ENCODE peak calls at places on chromosomes 6 and 20, in ten cellular contexts. D is fibroblast of lung; Z is astrocyte; P is pancreas; E is cardiac muscle cell; N is CD4-positive, alpha-beta memory T cell; A is HAP-1; S is body of pancreas; Y is SJSA1; C is CD8-positive, alpha-beta T cell. M is an unnamed sample. For H3K4me1 and H3K9me3, the result is how much of the 10 kb centered on the place peaks cover.

GRCh38 chr20:17570347-17571152 is 675 bp downstream of the DSTN start:
- DNase-seq in C (no peak), Y (peak), A (peak), Z (no peak), E (peak), D (peak), P (peak), S (peak), N (no peak), M (peak)

GRCh38 chr6:157033428-157034140 is 256.4 kb downstream of the ARID1B start:
- DNase-seq in Z (no peak), E (no peak), S (no peak), P (no peak), Y (peak), D (no peak), A (no peak), N (peak), C (no peak), M (no peak)

GRCh38 chr6:133991096-133991593 is 38.1 kb downstream of the TBPL1 start:
- DNase-seq in A (no peak), N (no peak), Z (peak), Y (peak), C (no peak), S (no peak), P (no peak), D (peak), E (no peak), M (no peak)

GRCh38 chr20:41309817-41310216 is 7.7 kb downstream of the ZHX3 start:
- DNase-seq in P (no peak), S (no peak), Z (peak), A (no peak), D (peak), C (no peak), N (no peak), E (no peak), Y (no peak), M (no peak)

GRCh38 chr6:24520929-24521546 is 26.3 kb downstream of the ALDH5A1 start:
- DNase-seq in S (peak), E (peak), C (no peak), Z (no peak), A (peak), D (no peak), N (peak), P (peak), Y (peak), M (peak)

GRCh38 chr6:82080767-82081166 is 166.8 kb downstream of the IBTK start:
- DNase-seq in Y (no peak), D (peak), E (no peak), A (no peak), P (no peak), C (no peak), Z (peak), N (no peak), S (no peak), M (no peak)

GRCh38 chr6:16681260-16681873 is 79.9 kb downstream of the ATXN1 start:
- DNase-seq in Y (peak), P (no peak), D (peak), N (no peak), Z (peak), S (no peak), E (peak), C (no peak), A (no peak), M (peak)

GRCh38 chr6:2249126-2249525 is 3.7 kb upstream of the GMDS start:
- DNase-seq in Z (no peak), P (no peak), C (no peak), E (no peak), S (no peak), A (no peak), Y (no peak), D (no peak), N (no peak), M (no peak)

GRCh38 chr20:24698706-24699206 is 229.3 kb downstream of the SYNDIG1 start:
- DNase-seq in Z (no peak), S (no peak), E (no peak), A (no peak), D (no peak), P (no peak), Y (no peak), C (no peak), N (no peak), M (no peak)

GRCh38 chr6:137874204-137875001 is 7.3 kb downstream of the TNFAIP3 start:
- DNase-seq in Y (no peak), C (no peak), N (peak), D (no peak), Z (no peak), E (no peak), A (no peak), P (no peak), S (no peak), M (no peak)

GRCh38 chr6:111750147-111750546 is 123.1 kb downstream of the FYN start:
- DNase-seq in N (no peak), P (no peak), A (no peak), S (no peak), Z (no peak), C (no peak), Y (no peak), D (no peak), E (no peak), M (no peak)

GRCh38 chr6:163548624-163549023 is 134.1 kb downstream of the QKI start:
- DNase-seq in D (no peak), C (no peak), N (no peak), Y (no peak), Z (no peak), A (no peak), P (no peak), S (no peak), E (no peak), M (no peak)

GRCh38 chr6:3208096-3208774 is 19.2 kb downstream of the TUBB2B start:
- DNase-seq in N (no peak), A (no peak), S (no peak), Y (no peak), C (no peak), E (no peak), D (peak), Z (peak), P (no peak), M (no peak)

GRCh38 chr20:62678553-62678952 is 30.1 kb upstream of the NTSR1 start:
- DNase-seq in C (no peak), E (no peak), P (no peak), Z (no peak), D (no peak), A (no peak), N (no peak), S (no peak), Y (no peak), M (no peak)

GRCh38 chr6:42221546-42221945 is 3.9 kb upstream of the MRPS10 start:
- DNase-seq in A (no peak), N (no peak), S (no peak), Y (no peak), Z (no peak), E (no peak), C (no peak), P (no peak), D (no peak), M (no peak)

GRCh38 chr6:135909737-135910387 is 58.4 kb downstream of the PDE7B start:
- DNase-seq in C (peak), D (peak), E (peak), N (peak), P (peak), S (peak), A (peak), Z (no peak), Y (no peak), M (no peak)

GRCh38 chr20:8589956-8590355 is 457.9 kb downstream of the PLCB1 start:
- DNase-seq in A (no peak), E (no peak), P (no peak), Z (peak), S (no peak), Y (peak), D (peak), N (no peak), C (no peak), M (no peak)

GRCh38 chr6:35359744-35360348 is 17.5 kb downstream of the PPARD start:
- DNase-seq in S (peak), N (no peak), C (no peak), Y (no peak), Z (peak), E (peak), A (no peak), P (peak), D (peak), M (peak)

GRCh38 chr6:35362200-35362599 is 19.8 kb downstream of the PPARD start:
- DNase-seq in A (no peak), D (no peak), Y (no peak), P (no peak), N (no peak), Z (no peak), S (no peak), E (no peak), C (no peak), M (no peak)

GRCh38 chr6:35363293-35363750 is 21.0 kb downstream of the PPARD start:
- DNase-seq in N (no peak), Z (peak), D (peak), E (peak), A (no peak), P (no peak), S (no peak), Y (no peak), C (no peak), M (no peak)

GRCh38 chr6:35359346-35359743 is 17.0 kb downstream of the PPARD start:
- DNase-seq in Z (no peak), P (no peak), Y (no peak), N (no peak), A (no peak), D (no peak), E (no peak), S (no peak), C (no peak), M (no peak)

DNA sequence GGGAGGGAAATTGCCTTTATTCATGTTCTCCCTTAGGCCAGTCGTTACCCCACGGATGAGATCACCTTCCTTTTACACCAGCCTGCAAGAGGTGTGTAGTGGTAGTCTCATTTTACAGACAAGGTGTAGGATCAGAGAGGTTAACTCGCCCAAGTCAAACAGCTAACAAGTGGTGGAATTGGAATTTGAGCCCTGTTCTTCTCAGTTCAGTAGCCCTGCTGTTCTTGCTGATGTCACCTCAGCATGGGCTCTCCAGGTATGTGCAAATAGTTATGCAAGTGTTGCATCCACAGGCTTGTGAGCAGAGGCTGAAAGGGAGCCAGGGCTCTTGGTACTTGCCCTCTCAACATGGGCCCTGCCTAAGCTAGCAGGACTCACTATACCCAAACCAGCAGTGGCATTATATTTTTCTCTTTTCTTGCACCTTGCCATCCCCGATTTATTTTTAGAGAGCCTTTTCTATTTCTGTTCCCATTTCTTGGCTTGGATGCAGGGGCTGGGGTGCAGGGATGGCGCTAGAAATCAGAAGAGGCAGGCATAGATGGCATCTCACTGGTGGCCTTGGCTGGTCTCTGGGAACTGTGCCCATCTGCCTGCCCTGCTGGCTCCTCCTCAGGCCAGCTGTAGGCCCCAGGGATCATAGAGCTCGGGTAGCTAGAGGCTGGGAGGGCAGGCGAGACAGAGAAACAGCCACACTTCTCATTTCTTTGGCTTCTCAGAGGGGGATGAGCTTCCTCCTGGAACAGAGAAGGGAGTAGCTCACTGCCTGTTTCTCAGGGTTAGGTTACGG is 18.2 kb downstream of the PPARD start:
- DNase-seq in D (peak), Z (peak), C (no peak), S (peak), E (no peak), P (peak), Y (no peak), N (no peak), A (no peak), M (peak)
- H3K4me1 ChIP-seq in D (under half), Z (under half), C (under half), S (under half), E (under half), P (under half), Y (under half), N (under half), A (under half), M (half or more)

GRCh38 chr6:159594106-159594749 is 98.8 kb downstream of the SOD2 start:
- DNase-seq in S (no peak), D (peak), A (no peak), Y (peak), N (no peak), P (no peak), C (no peak), Z (peak), E (no peak), M (no peak)
- H3K9me3 ChIP-seq in S (under half), D (under half), A (under half), Y (under half), N (under half), P (under half), C (under half), Z (under half), E (under half), M (under half)

GRCh38 chr20:47509104-47509661 is 7.5 kb downstream of the NCOA3 start:
- DNase-seq in P (no peak), S (no peak), D (no peak), A (no peak), Y (no peak), C (no peak), Z (no peak), E (no peak), N (no peak), M (no peak)
- H3K4me1 ChIP-seq in P (under half), S (under half), D (under half), A (under half), Y (under half), C (under half), Z (under half), E (under half), N (half or more), M (half or more)

DNA sequence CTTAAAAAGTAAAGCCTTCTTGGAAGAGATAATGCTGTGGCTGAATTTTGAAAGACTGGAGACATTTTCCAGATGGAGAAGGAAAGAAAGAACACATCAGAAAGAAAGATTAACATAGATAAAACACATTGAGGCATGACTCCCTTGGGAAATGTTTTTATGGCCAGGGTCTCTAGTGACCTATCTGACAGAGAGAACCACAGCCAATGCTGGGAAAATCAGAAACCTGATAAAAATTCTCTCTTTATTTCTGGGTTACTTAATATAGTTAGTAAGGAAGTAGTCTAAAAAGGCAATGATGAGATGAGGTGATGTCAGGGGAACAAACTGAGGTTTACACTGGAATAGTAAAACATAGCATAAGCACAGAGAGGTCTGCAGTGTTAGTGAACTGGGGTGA is 31.1 kb downstream of the ELOVL2 start:
- DNase-seq in D (no peak), Y (no peak), S (no peak), C (no peak), P (no peak), E (no peak), N (no peak), Z (no peak), A (no peak), M (no peak)
- H3K9me3 ChIP-seq in D (under half), Y (under half), S (under half), C (under half), P (under half), E (under half), N (under half), Z (under half), A (under half), M (under half)

GRCh38 chr6:128314190-128314589 is 206.2 kb downstream of the PTPRK start:
- DNase-seq in Z (no peak), N (no peak), P (no peak), C (no peak), S (no peak), Y (no peak), E (no peak), D (no peak), A (no peak), M (no peak)
- H3K4me1 ChIP-seq in Z (under half), N (under half), P (under half), C (under half), S (under half), Y (under half), E (half or more), D (under half), A (under half), M (half or more)

DNA sequence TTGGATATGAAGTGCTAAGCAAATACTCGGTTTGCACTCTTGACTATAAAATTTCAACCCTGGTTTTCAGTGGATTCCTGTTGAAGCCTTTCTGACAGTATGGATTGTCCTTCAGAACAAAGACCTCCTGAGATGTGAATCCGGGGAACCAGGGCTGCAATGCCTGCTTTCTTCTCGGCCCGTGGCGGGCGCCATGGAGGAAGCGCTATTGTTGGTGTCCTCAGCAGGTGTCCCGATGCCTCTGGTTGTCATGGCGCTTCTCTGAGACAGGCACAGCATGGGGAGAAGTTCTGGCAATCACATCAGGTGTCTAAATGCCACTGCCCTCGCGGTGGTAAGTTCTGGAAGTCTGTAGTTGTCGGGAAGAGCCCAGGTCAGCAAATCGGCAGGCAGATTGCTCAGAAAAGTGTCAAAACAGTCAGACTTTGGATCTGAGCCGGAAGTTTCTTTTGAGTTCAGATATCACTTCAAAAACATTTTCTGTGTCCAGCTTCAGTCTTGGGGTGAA is 188.5 kb downstream of the CDH4 start:
- DNase-seq in D (no peak), Y (no peak), Z (no peak), E (no peak), P (no peak), N (no peak), S (no peak), A (no peak), C (no peak), M (no peak)
- H3K9me3 ChIP-seq in D (under half), Y (under half), Z (under half), E (under half), P (under half), N (under half), S (under half), A (under half), C (under half), M (under half)

GRCh38 chr20:35883341-35883777 is 70.9 kb downstream of the SCAND1 start:
- DNase-seq in Z (no peak), S (no peak), C (no peak), N (no peak), E (no peak), Y (peak), A (no peak), P (no peak), D (peak), M (no peak)

GRCh38 chr20:35881676-35882075 is 72.6 kb downstream of the SCAND1 start:
- DNase-seq in S (no peak), N (no peak), D (no peak), P (no peak), E (no peak), A (no peak), Z (no peak), Y (no peak), C (no peak), M (no peak)

GRCh38 chr20:35885212-35885611 is 69.1 kb downstream of the SCAND1 start:
- DNase-seq in P (no peak), D (no peak), E (no peak), Z (no peak), N (no peak), S (no peak), Y (no peak), C (no peak), A (no peak), M (no peak)

GRCh38 chr20:35884541-35884865 is 69.8 kb downstream of the SCAND1 start:
- DNase-seq in N (no peak), Y (no peak), D (no peak), C (no peak), A (no peak), S (no peak), P (no peak), E (no peak), Z (no peak), M (no peak)

DNA sequence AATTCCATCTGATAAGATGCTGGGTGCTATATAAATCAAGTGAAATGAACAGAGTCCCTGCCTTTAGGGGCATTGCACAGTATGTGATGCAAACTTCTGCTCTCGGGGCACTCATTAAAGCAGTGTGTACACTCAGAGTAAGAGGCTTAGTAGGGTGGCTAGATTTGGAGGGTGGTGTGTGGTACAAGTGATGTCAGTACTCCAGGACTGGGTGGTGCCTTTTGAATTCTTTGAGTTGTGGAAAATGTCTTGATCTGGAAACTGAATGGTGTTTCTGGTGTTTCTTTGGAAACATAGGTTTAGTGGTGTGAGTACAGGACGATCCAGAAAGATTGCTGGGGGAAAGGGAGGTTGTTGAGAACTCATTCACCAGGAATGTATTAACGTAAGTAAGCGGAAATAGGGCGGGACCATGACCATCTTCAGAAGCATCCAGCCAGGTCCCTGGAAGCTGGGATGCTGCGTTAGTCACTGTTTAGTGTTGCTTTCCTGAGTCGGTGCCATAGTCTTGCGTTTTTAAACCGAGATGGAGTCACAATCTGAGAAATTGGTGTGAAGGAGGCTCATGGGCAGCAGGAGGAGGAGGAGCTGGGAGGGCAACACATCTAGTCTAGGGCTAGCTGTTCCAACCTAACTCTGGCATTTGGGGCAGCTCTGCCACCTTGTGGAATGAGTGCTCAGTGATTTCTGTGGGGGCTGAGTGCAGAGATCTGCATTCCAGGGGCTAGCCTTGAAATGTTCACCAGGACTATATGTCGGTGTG is 70.3 kb downstream of the SCAND1 start:
- DNase-seq in C (peak), D (peak), P (peak), A (peak), Z (peak), Y (peak), E (peak), S (peak), N (peak), M (peak)
- H3K4me1 ChIP-seq in C (under half), D (under half), P (under half), A (under half), Z (under half), Y (under half), E (under half), S (under half), N (under half), M (under half)

GRCh38 chr20:11155156-11155805 is 481.5 kb upstream of the JAG1 start:
- DNase-seq in N (no peak), E (no peak), Y (no peak), A (no peak), P (no peak), D (no peak), S (no peak), C (no peak), Z (no peak), M (no peak)

GRCh38 chr20:11158146-11158545 is 484.3 kb upstream of the JAG1 start:
- DNase-seq in A (no peak), Y (no peak), C (no peak), N (no peak), S (no peak), P (no peak), E (no peak), Z (no peak), D (no peak), M (no peak)

GRCh38 chr20:11159728-11160127 is 485.9 kb upstream of the JAG1 start:
- DNase-seq in P (no peak), C (no peak), D (peak), N (no peak), Y (peak), A (no peak), Z (peak), E (peak), S (no peak), M (no peak)

GRCh38 chr20:11158589-11158988 is 484.8 kb upstream of the JAG1 start:
- DNase-seq in P (no peak), A (no peak), Y (no peak), C (no peak), N (no peak), E (no peak), S (no peak), D (no peak), Z (no peak), M (no peak)

GRCh38 chr20:11156922-11157321 is 483.1 kb upstream of the JAG1 start:
- DNase-seq in Z (no peak), E (no peak), D (no peak), A (no peak), Y (no peak), P (no peak), C (no peak), S (no peak), N (no peak), M (no peak)
- H3K9me3 ChIP-seq in Z (under half), E (under half), D (under half), A (under half), Y (under half), P (under half), C (under half), S (under half), N (under half), M (under half)

M was measured in left ventricle myocardium inferior.